ENCODE peak calls at places on chromosomes 5 and 9, in eight cellular contexts. G, F, M, J, X, A, L and R are unnamed samples.

GRCh38 chr5:39539470-39539869 is 114.7 kb upstream of the DAB2 start:
- DNase-seq in G (no peak), F (no peak), M (no peak), J (no peak), X (no peak), A (no peak), L (no peak), R (no peak)

GRCh38 chr9:123382659-123383511 is 26.9 kb downstream of the CRB2 start:
- DNase-seq in G (no peak), F (no peak), M (no peak), J (no peak), X (peak; percentile 26), A (no peak), L (no peak), R (no peak)

GRCh38 chr5:60101561-60101960 is 208.0 kb upstream of the PDE4D start:
- DNase-seq in G (no peak), F (no peak), M (no peak), J (no peak), X (no peak), A (no peak), L (no peak), R (no peak)

GRCh38 chr9:13143281-13143680 is 136.2 kb downstream of the MPDZ start:
- DNase-seq in G (no peak), F (no peak), M (no peak), J (no peak), X (no peak), A (no peak), L (no peak), R (peak; percentile 9)

GRCh38 chr5:169302491-169303118 is 1.7 kb upstream of the SLIT3 start:
- DNase-seq in G (peak; percentile 29), F (peak; percentile 40), M (peak; percentile 42), J (peak; percentile 4), X (peak; percentile 76), A (peak; percentile 59), L (peak; percentile 72), R (peak; percentile 60)

GRCh38 chr5:159620853-159621540 is 290.7 kb upstream of the IL12B start:
- DNase-seq in G (no peak), F (no peak), M (peak; percentile 54), J (peak; percentile 17), X (no peak), A (no peak), L (no peak), R (no peak)

GRCh38 chr9:77864096-77864889 is 167.3 kb downstream of the GNAQ start:
- DNase-seq in G (no peak), F (no peak), M (no peak), J (no peak), X (no peak), A (no peak), L (no peak), R (no peak)

GRCh38 chr9:2126331-2126789 is 111.2 kb downstream of the SMARCA2 start:
- DNase-seq in G (no peak), F (no peak), M (no peak), J (no peak), X (no peak), A (peak; percentile 15), L (no peak), R (no peak)

GRCh38 chr9:91978739-91979414 is 28.8 kb upstream of the ROR2 start:
- DNase-seq in G (no peak), F (no peak), M (no peak), J (peak; percentile 14), X (no peak), A (no peak), L (no peak), R (no peak)

GRCh38 chr5:126805108-126805507 is 28.2 kb downstream of the LMNB1 start:
- DNase-seq in G (no peak), F (no peak), M (no peak), J (no peak), X (no peak), A (no peak), L (no peak), R (no peak)

GRCh38 chr9:69797680-69798079 is 22.9 kb upstream of the CFAP95 start:
- DNase-seq in G (no peak), F (no peak), M (no peak), J (no peak), X (no peak), A (no peak), L (no peak), R (no peak)

GRCh38 chr9:19161257-19162025 is 34.1 kb upstream of the PLIN2 start:
- DNase-seq in G (peak; percentile 35), F (no peak), M (peak; percentile 97), J (no peak), X (no peak), A (peak; percentile 86), L (no peak), R (no peak)

GRCh38 chr5:117333011-117333410 is 758.4 kb upstream of the SEMA6A start:
- DNase-seq in G (no peak), F (no peak), M (no peak), J (no peak), X (no peak), A (no peak), L (no peak), R (no peak)

GRCh38 chr9:68530618-68531017 is 10.1 kb downstream of the TMEM252 start:
- DNase-seq in G (no peak), F (no peak), M (peak; percentile 50), J (peak; percentile 6), X (no peak), A (peak; percentile 49), L (no peak), R (no peak)

GRCh38 chr9:22395585-22396205 is 50.9 kb upstream of the DMRTA1 start:
- DNase-seq in G (no peak), F (no peak), M (peak; percentile 61), J (no peak), X (no peak), A (no peak), L (no peak), R (no peak)

GRCh38 chr9:127049044-127049443 is 73.4 kb downstream of the ANGPTL2 start:
- DNase-seq in G (no peak), F (peak; percentile 4), M (peak; percentile 95), J (no peak), X (no peak), A (peak; percentile 34), L (no peak), R (no peak)

GRCh38 chr5:162243651-162244050 is 176.1 kb downstream of the GABRG2 start:
- DNase-seq in G (no peak), F (no peak), M (no peak), J (no peak), X (no peak), A (no peak), L (no peak), R (no peak)

GRCh38 chr5:127863161-127863560 is 160.0 kb downstream of the CCDC192 start:
- DNase-seq in G (no peak), F (no peak), M (no peak), J (no peak), X (no peak), A (no peak), L (no peak), R (no peak)

GRCh38 chr9:92770005-92770995 is 5.7 kb upstream of the BICD2 start:
- DNase-seq in G (no peak), F (peak; percentile 49), M (no peak), J (peak; percentile 58), X (no peak), A (no peak), L (no peak), R (no peak)